ENCODE peak calls at places on chromosomes 13 and 19, in eight cellular contexts. W is stimulated activated CD4-positive, alpha-beta T cell treated with anti-CD3 and anti-CD28 coated beads, Interleukin-2, amount 100 ng/mL, for 24 hours; N is Caki2; R is CD8-positive, alpha-beta memory T cell; Q is naive thymus-derived CD8-positive, alpha-beta T cell; B is pulmonary artery endothelial cell; U is fibroblast of lung; J is NCI-H1092. O is an unnamed sample.

GRCh38 chr19:43639507-43640423 is at the start of gene CADM4:
- DNase-seq in N (no peak), J (no peak), Q (peak), R (peak), U (no peak), W (peak), B (no peak), O (peak)

GRCh38 chr13:20159646-20160345 is 1.1 kb downstream of the GJA3 start:
- DNase-seq in U (peak), B (no peak), N (peak), W (no peak), R (no peak), J (no peak), Q (no peak), O (no peak)

GRCh38 chr13:71254384-71254783 is 612.6 kb downstream of the DACH1 start:
- DNase-seq in U (no peak), J (no peak), R (no peak), Q (no peak), B (no peak), N (no peak), W (no peak), O (no peak)

GRCh38 chr19:16076958-16077611 is 790 bp downstream of the TPM4 start:
- DNase-seq in W (peak), U (peak), Q (peak), N (no peak), R (no peak), J (peak), B (no peak), O (peak)

GRCh38 chr19:347946-348861 is 3.6 kb upstream of the MIER2 start:
- DNase-seq in W (no peak), J (no peak), U (no peak), B (peak), N (peak), Q (no peak), R (no peak), O (no peak)

GRCh38 chr13:99268822-99269221 is 10.6 kb upstream of the GPR18 start:
- DNase-seq in Q (no peak), B (no peak), J (no peak), U (no peak), N (no peak), W (no peak), R (no peak), O (no peak)

GRCh38 chr19:49431330-49431749 is 6.2 kb downstream of the GFY start:
- DNase-seq in B (no peak), W (peak), U (no peak), J (no peak), R (peak), N (no peak), Q (peak), O (peak)

GRCh38 chr19:4121815-4122214 is 2.1 kb downstream of the MAP2K2 start:
- DNase-seq in W (no peak), B (no peak), Q (no peak), U (no peak), J (no peak), N (no peak), R (no peak), O (no peak)

GRCh38 chr13:113106666-113107065 is 1.1 kb downstream of the F7 start:
- DNase-seq in B (no peak), J (no peak), W (no peak), R (no peak), N (no peak), U (no peak), Q (no peak), O (no peak)

GRCh38 chr13:114037674-114038073 is 63.8 kb upstream of the C13orf46 start:
- DNase-seq in R (no peak), U (no peak), B (no peak), W (no peak), Q (no peak), N (no peak), J (no peak), O (no peak)

GRCh38 chr13:38265135-38265497 is 84.5 kb upstream of the UFM1 start:
- DNase-seq in W (no peak), J (peak), Q (no peak), N (no peak), R (no peak), B (no peak), U (no peak), O (no peak)

GRCh38 chr19:28140201-28140600 is 1072.8 kb downstream of the UQCRFS1 start:
- DNase-seq in Q (no peak), J (no peak), U (no peak), B (no peak), N (no peak), R (no peak), W (no peak), O (no peak)

GRCh38 chr19:1065606-1066109 is 1.3 kb upstream of the ARHGAP45 start:
- DNase-seq in N (no peak), W (no peak), B (no peak), U (no peak), R (peak), Q (no peak), J (no peak), O (no peak)

GRCh38 chr19:38769635-38770211 is 3.6 kb downstream of the LGALS7 start:
- DNase-seq in W (peak), Q (peak), U (peak), B (peak), N (no peak), R (peak), J (no peak), O (peak)

GRCh38 chr13:97224544-97225324 is 2.6 kb downstream of the MBNL2 start:
- DNase-seq in U (peak), J (peak), B (no peak), Q (no peak), N (peak), W (peak), R (peak), O (no peak)

GRCh38 chr13:27401210-27401609 is 23.2 kb upstream of the GTF3A start:
- DNase-seq in W (no peak), N (no peak), J (no peak), Q (no peak), U (no peak), R (no peak), B (no peak), O (peak)

GRCh38 chr19:47901370-47901769 is 15.3 kb upstream of the SULT2A1 start:
- DNase-seq in W (no peak), R (no peak), Q (no peak), J (no peak), B (no peak), N (no peak), U (no peak), O (no peak)